ENCODE peak calls at places on chromosomes 4 and X, in four cellular contexts. Z is endothelial cell of umbilical vein, W is ovary, Y is tibial nerve. V is an unnamed sample.

GRCh38 chr4:68432320-68432719 is 14.9 kb upstream of the TMPRSS11E start:
- DNase-seq in W (no peak), Y (no peak), Z (no peak), V (no peak)

GRCh38 chrX:47218920-47219815 is 687 bp downstream of the CDK16 start:
- DNase-seq in W (peak), Y (no peak), Z (peak), V (peak)

GRCh38 chrX:56025872-56026571 is 206.1 kb upstream of the KLF8 start:
- DNase-seq in W (no peak), Z (no peak), Y (no peak), V (no peak)

GRCh38 chr4:12242354-12242753 is 813.7 kb upstream of the HS3ST1 start:
- DNase-seq in Z (no peak), Y (no peak), W (no peak), V (no peak)

GRCh38 chrX:3584415-3584996 is 128.9 kb downstream of the PRKX start:
- DNase-seq in Y (no peak), W (no peak), Z (no peak), V (no peak)

GRCh38 chr4:16667464-16667863 is 231.0 kb downstream of the LDB2 start:
- DNase-seq in Y (no peak), Z (no peak), W (no peak), V (no peak)

GRCh38 chr4:61877893-61878292 is 677.8 kb downstream of the ADGRL3 start:
- DNase-seq in W (no peak), Z (no peak), Y (no peak), V (no peak)

GRCh38 chrX:148741441-148741840 is 241.0 kb downstream of the AFF2 start:
- DNase-seq in Y (no peak), Z (no peak), W (no peak), V (no peak)

GRCh38 chrX:122572461-122572860 is 611.6 kb upstream of the GRIA3 start:
- DNase-seq in W (no peak), Y (no peak), Z (no peak), V (no peak)

GRCh38 chr4:88750369-88750768 is 52.7 kb upstream of the NAP1L5 start:
- DNase-seq in W (no peak), Y (no peak), Z (no peak), V (no peak)

GRCh38 chrX:37652053-37652452 is 33.5 kb upstream of the XK start:
- DNase-seq in Y (no peak), W (no peak), Z (no peak), V (no peak)

DNA sequence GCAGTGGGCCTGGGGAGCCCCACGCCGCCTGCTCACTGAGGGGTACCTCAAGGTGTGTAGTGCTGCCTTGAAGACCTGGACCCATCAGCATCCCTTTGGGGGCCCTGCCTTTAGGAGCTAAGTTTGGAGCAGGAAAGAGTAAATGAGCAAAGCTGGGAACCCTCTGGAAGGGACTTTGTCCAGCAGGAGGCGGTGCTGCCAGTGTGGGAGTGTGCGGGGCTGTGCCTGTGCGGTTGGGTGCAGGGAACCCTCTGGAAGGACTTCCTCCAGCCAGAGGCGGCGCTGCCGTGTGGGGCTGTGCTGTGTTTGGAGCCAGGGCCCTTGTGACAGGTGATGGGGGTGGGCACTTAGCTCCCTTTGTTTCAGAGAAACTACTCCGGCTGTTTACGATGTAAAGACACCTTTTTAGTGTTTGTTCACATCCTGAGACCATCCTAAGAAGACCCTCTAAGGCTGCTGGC is 25.8 kb downstream of the RGS12 start:
- DNase-seq in Y (no peak), Z (no peak), W (no peak), V (no peak)
- TF ChIP-seq CTCF in Y (no peak), Z (peak), W (no peak), V (no peak)

GRCh38 chrX:63354484-63354883 is 3.4 kb upstream of the SPIN4 start:
- DNase-seq in Z (no peak), Y (no peak), W (no peak), V (no peak)

GRCh38 chrX:63350551-63350950 is 581 bp downstream of the SPIN4 start:
- DNase-seq in W (peak), Z (peak), Y (no peak), V (peak)

GRCh38 chrX:63349307-63349706 is 1.8 kb downstream of the SPIN4 start:
- DNase-seq in W (no peak), Z (peak), Y (no peak), V (no peak)

GRCh38 chrX:63350979-63351616 is at the start of gene SPIN4:
- DNase-seq in Y (peak), Z (peak), W (peak), V (peak)
- TF ChIP-seq POLR2A in Y (peak), Z (peak), W (no peak), V (peak)

GRCh38 chr4:71771613-71772012 is 12.3 kb downstream of the GC start:
- DNase-seq in Y (no peak), Z (no peak), W (no peak), V (no peak)

GRCh38 chr4:71769434-71769833 is 14.4 kb downstream of the GC start:
- DNase-seq in Y (no peak), Z (no peak), W (no peak), V (no peak)

GRCh38 chr4:71765349-71765748 is 18.5 kb downstream of the GC start:
- DNase-seq in Z (no peak), Y (no peak), W (no peak), V (no peak)

GRCh38 chr4:71768123-71768522 is 15.8 kb downstream of the GC start:
- DNase-seq in Y (no peak), W (no peak), Z (no peak), V (no peak)

DNA sequence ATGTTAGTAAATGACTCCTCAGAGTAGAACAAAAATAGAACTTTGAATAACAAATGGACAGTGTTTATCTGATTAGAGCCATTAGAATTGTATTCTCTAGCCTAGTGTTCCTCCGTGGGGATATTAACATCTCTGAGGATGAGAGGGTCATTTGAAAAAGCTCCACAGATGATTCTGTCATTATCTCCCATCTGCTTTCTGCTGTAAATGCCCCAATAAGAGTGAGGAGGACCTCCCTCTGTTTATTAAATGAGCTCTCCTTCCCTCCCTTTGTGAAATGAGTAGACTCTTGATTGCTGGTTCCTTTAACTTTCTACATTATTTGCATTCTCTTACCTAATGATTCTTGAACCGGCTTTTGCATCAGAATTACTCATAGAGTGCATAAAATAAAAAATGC is 18.0 kb downstream of the GC start:
- DNase-seq in Y (no peak), Z (no peak), W (no peak), V (no peak)
- H3K4me3 ChIP-seq in Y (no peak), Z (no peak), W (no peak), V (no peak)

GRCh38 chr4:122836941-122837340 is 10.3 kb downstream of the FGF2 start:
- DNase-seq in Y (no peak), Z (peak), W (no peak), V (no peak)
- TF ChIP-seq CTCF in Y (no peak), Z (no peak), W (no peak), V (no peak)

GRCh38 chr4:158669310-158669709 is 2.4 kb downstream of the C4orf46 start:
- DNase-seq in Z (no peak), Y (no peak), W (no peak), V (no peak)

GRCh38 chr4:158670975-158671664 is 567 bp downstream of the C4orf46 start:
- DNase-seq in Z (peak), Y (peak), W (peak), V (peak)

GRCh38 chr4:158673633-158674032 is 1.5 kb downstream of the ETFDH start:
- DNase-seq in Z (no peak), Y (no peak), W (no peak), V (no peak)

GRCh38 chr4:158671915-158672806 is at the start of gene ETFDH:
- DNase-seq in Z (peak), Y (peak), W (peak), V (peak)

GRCh38 chr4:158671665-158671914 is at the start of gene C4orf46:
- DNase-seq in Z (no peak), W (no peak), Y (no peak), V (no peak)
- TF ChIP-seq POLR2A in Z (no peak), W (no peak), Y (no peak), V (no peak)

GRCh38 chr4:95535180-95535579 is 13.6 kb downstream of the UNC5C start:
- DNase-seq in Y (no peak), Z (no peak), W (no peak), V (no peak)
- H3K4me3 ChIP-seq in Y (no peak), Z (no peak), W (no peak), V (no peak)

GRCh38 chr4:77818077-77818666 is 996 bp downstream of the CNOT6L start:
- DNase-seq in W (peak), Z (peak), Y (peak), V (peak)
- TF ChIP-seq CTCF in W (peak), Z (peak), Y (peak), V (peak)

GRCh38 chr4:15001825-15002658 is at the start of gene CPEB2:
- DNase-seq in Y (peak), W (peak), Z (peak), V (peak)
- TF ChIP-seq POLR2A in Y (peak), W (peak), Z (peak), V (peak)

DNA sequence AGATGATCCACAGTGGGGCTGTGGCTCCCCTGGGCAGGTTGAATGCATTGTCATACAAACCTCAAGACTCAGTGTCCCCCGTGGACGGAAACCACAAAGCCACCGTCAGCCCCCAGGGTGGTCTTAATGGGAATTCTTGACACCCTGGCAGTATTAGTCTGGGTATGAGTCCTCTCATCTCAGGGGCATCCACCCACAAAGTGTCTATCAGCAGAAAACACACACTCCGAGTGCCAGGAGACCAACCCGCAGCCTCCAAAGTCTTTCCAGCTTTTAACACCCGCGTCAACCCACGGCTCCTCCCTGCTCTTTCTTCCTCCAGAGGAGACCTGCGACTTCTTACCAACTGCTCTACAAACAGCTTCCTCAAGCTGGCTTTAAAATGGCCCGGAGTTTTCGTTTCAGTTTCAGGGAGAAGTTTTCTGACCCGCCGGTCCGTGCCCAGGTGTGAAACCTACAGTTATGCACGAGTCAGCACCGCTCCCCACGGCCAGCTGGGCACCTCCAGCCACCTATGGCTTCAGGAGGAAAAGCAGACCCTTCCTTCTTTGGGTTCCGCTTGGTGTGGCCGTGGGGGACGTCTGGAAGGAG is 14.4 kb upstream of the ASMTL start:
- DNase-seq in Y (no peak), Z (no peak), W (no peak), V (no peak)
- H3K4me3 ChIP-seq in Y (no peak), Z (no peak), W (no peak), V (no peak)

DNA sequence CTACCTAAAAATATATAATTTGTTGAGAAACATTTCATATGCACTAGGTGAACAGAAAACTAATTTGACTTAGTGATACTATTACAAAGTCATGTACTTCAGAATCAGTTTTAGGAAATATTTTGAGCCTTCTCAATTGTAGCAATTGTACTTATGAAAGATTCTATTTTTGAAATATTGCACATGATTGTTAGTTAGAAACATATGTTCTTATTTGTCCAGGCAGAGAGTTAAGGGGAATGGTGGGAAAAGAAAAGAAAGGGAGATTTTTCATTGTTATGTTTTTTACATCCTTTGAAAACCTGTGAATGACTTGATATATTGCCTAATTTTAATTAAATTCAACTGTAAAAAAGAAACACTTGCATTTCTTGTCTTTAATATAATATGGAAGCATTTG is 66.0 kb downstream of the GLRB start:
- DNase-seq in Y (no peak), W (no peak), Z (no peak), V (no peak)
- TF ChIP-seq CTCF in Y (no peak), W (no peak), Z (no peak), V (no peak)

V was measured in uterus.